ENCODE peak calls at places on chromosomes 12 and 14, in ten cellular contexts. One of them, this sample, is unnamed.

GRCh38 chr14:73784065-73784987 is 67.3 kb upstream of the PTGR2 start:
- DNase-seq in gastrocnemius medialis: no peak
- DNase-seq in T-helper 2 cell: no peak
- DNase-seq in M059J: peak
- DNase-seq in activated CD4-positive, alpha-beta T cell treated with anti-CD3 and anti-CD28 coated beads for 36 hours: peak
- DNase-seq in GF-D8: peak
- DNase-seq in MCF 10A: peak
- DNase-seq in effector CD8-positive, alpha-beta T cell: no peak
- DNase-seq in neural progenitor cell: peak
- DNase-seq in ureter: no peak
- DNase-seq in this sample: no peak

GRCh38 chr14:69693145-69693544 is 73.8 kb upstream of the SRSF5 start:
- DNase-seq in gastrocnemius medialis: no peak
- DNase-seq in activated CD4-positive, alpha-beta T cell treated with anti-CD3 and anti-CD28 coated beads for 36 hours: no peak
- DNase-seq in GF-D8: no peak
- DNase-seq in T-helper 2 cell: no peak
- DNase-seq in MCF 10A: no peak
- DNase-seq in effector CD8-positive, alpha-beta T cell: no peak
- DNase-seq in neural progenitor cell: peak
- DNase-seq in ureter: no peak
- DNase-seq in M059J: no peak
- DNase-seq in this sample: no peak

GRCh38 chr12:44240186-44240585 is 404.3 kb downstream of the TMEM117 start:
- DNase-seq in gastrocnemius medialis: no peak
- DNase-seq in effector CD8-positive, alpha-beta T cell: no peak
- DNase-seq in M059J: no peak
- DNase-seq in ureter: no peak
- DNase-seq in neural progenitor cell: no peak
- DNase-seq in MCF 10A: no peak
- DNase-seq in GF-D8: no peak
- DNase-seq in activated CD4-positive, alpha-beta T cell treated with anti-CD3 and anti-CD28 coated beads for 36 hours: no peak
- DNase-seq in T-helper 2 cell: no peak
- DNase-seq in this sample: no peak

GRCh38 chr14:90513151-90514014 is 116.6 kb downstream of the CALM1 start:
- DNase-seq in neural progenitor cell: peak
- DNase-seq in effector CD8-positive, alpha-beta T cell: no peak
- DNase-seq in T-helper 2 cell: no peak
- DNase-seq in activated CD4-positive, alpha-beta T cell treated with anti-CD3 and anti-CD28 coated beads for 36 hours: no peak
- DNase-seq in ureter: peak
- DNase-seq in GF-D8: no peak
- DNase-seq in MCF 10A: no peak
- DNase-seq in M059J: peak
- DNase-seq in gastrocnemius medialis: no peak
- DNase-seq in this sample: peak

GRCh38 chr12:76633415-76633814 is 73.8 kb upstream of the OSBPL8 start:
- DNase-seq in ureter: no peak
- DNase-seq in M059J: peak
- DNase-seq in effector CD8-positive, alpha-beta T cell: no peak
- DNase-seq in MCF 10A: no peak
- DNase-seq in T-helper 2 cell: no peak
- DNase-seq in GF-D8: no peak
- DNase-seq in activated CD4-positive, alpha-beta T cell treated with anti-CD3 and anti-CD28 coated beads for 36 hours: no peak
- DNase-seq in gastrocnemius medialis: no peak
- DNase-seq in neural progenitor cell: no peak
- DNase-seq in this sample: no peak

GRCh38 chr12:29889737-29890136 is 106.0 kb upstream of the TMTC1 start:
- DNase-seq in T-helper 2 cell: no peak
- DNase-seq in activated CD4-positive, alpha-beta T cell treated with anti-CD3 and anti-CD28 coated beads for 36 hours: peak
- DNase-seq in GF-D8: no peak
- DNase-seq in neural progenitor cell: peak
- DNase-seq in ureter: peak
- DNase-seq in M059J: peak
- DNase-seq in gastrocnemius medialis: no peak
- DNase-seq in MCF 10A: peak
- DNase-seq in effector CD8-positive, alpha-beta T cell: no peak
- DNase-seq in this sample: peak

GRCh38 chr14:100471451-100472093 is 115.6 kb downstream of the BEGAIN start:
- DNase-seq in activated CD4-positive, alpha-beta T cell treated with anti-CD3 and anti-CD28 coated beads for 36 hours: no peak
- DNase-seq in MCF 10A: no peak
- DNase-seq in ureter: no peak
- DNase-seq in gastrocnemius medialis: peak
- DNase-seq in GF-D8: no peak
- DNase-seq in neural progenitor cell: peak
- DNase-seq in T-helper 2 cell: no peak
- DNase-seq in effector CD8-positive, alpha-beta T cell: no peak
- DNase-seq in M059J: peak
- DNase-seq in this sample: no peak

GRCh38 chr12:49942921-49943662 is 7.4 kb upstream of the AQP2 start:
- DNase-seq in MCF 10A: no peak
- DNase-seq in GF-D8: no peak
- DNase-seq in ureter: no peak
- DNase-seq in M059J: no peak
- DNase-seq in T-helper 2 cell: no peak
- DNase-seq in activated CD4-positive, alpha-beta T cell treated with anti-CD3 and anti-CD28 coated beads for 36 hours: no peak
- DNase-seq in effector CD8-positive, alpha-beta T cell: no peak
- DNase-seq in neural progenitor cell: no peak
- DNase-seq in gastrocnemius medialis: no peak
- DNase-seq in this sample: no peak

GRCh38 chr14:104824353-104824997 is 23.6 kb downstream of the ZBTB42 start:
- DNase-seq in T-helper 2 cell: no peak
- DNase-seq in gastrocnemius medialis: no peak
- DNase-seq in M059J: no peak
- DNase-seq in ureter: no peak
- DNase-seq in GF-D8: no peak
- DNase-seq in MCF 10A: no peak
- DNase-seq in effector CD8-positive, alpha-beta T cell: no peak
- DNase-seq in neural progenitor cell: no peak
- DNase-seq in activated CD4-positive, alpha-beta T cell treated with anti-CD3 and anti-CD28 coated beads for 36 hours: no peak
- DNase-seq in this sample: no peak

GRCh38 chr12:49974231-49974675 is 1.5 kb downstream of the AQP6 start:
- DNase-seq in effector CD8-positive, alpha-beta T cell: no peak
- DNase-seq in MCF 10A: no peak
- DNase-seq in T-helper 2 cell: no peak
- DNase-seq in neural progenitor cell: peak
- DNase-seq in activated CD4-positive, alpha-beta T cell treated with anti-CD3 and anti-CD28 coated beads for 36 hours: no peak
- DNase-seq in M059J: peak
- DNase-seq in ureter: no peak
- DNase-seq in GF-D8: no peak
- DNase-seq in gastrocnemius medialis: peak
- DNase-seq in this sample: peak

GRCh38 chr14:76083796-76084195 is 67.9 kb upstream of the GPATCH2L start:
- DNase-seq in effector CD8-positive, alpha-beta T cell: no peak
- DNase-seq in MCF 10A: no peak
- DNase-seq in gastrocnemius medialis: no peak
- DNase-seq in M059J: no peak
- DNase-seq in T-helper 2 cell: no peak
- DNase-seq in neural progenitor cell: peak
- DNase-seq in ureter: no peak
- DNase-seq in GF-D8: no peak
- DNase-seq in activated CD4-positive, alpha-beta T cell treated with anti-CD3 and anti-CD28 coated beads for 36 hours: no peak
- DNase-seq in this sample: no peak

GRCh38 chr14:77369280-77369679 is 7.6 kb downstream of the TMED8 start:
- DNase-seq in gastrocnemius medialis: no peak
- DNase-seq in effector CD8-positive, alpha-beta T cell: no peak
- DNase-seq in neural progenitor cell: no peak
- DNase-seq in M059J: no peak
- DNase-seq in T-helper 2 cell: no peak
- DNase-seq in MCF 10A: no peak
- DNase-seq in GF-D8: no peak
- DNase-seq in ureter: no peak
- DNase-seq in activated CD4-positive, alpha-beta T cell treated with anti-CD3 and anti-CD28 coated beads for 36 hours: no peak
- DNase-seq in this sample: no peak

GRCh38 chr12:6396031-6396430 is 12.1 kb downstream of the LTBR start:
- DNase-seq in gastrocnemius medialis: no peak
- DNase-seq in GF-D8: no peak
- DNase-seq in MCF 10A: no peak
- DNase-seq in M059J: no peak
- DNase-seq in activated CD4-positive, alpha-beta T cell treated with anti-CD3 and anti-CD28 coated beads for 36 hours: no peak
- DNase-seq in ureter: no peak
- DNase-seq in effector CD8-positive, alpha-beta T cell: no peak
- DNase-seq in T-helper 2 cell: no peak
- DNase-seq in neural progenitor cell: no peak
- DNase-seq in this sample: no peak